ENCODE peak calls at places on chromosomes 12 and 14, in nine cellular contexts. Q, A, S, Y, K, N, T, M and U are unnamed samples.

GRCh38 chr12:12091977-12092663 is 21.4 kb downstream of the BCL2L14 start:
- DNase-seq in Q (peak; percentile 35), A (no peak), S (no peak), Y (no peak), K (peak; percentile 35), N (peak; percentile 29), T (no peak), M (no peak), U (peak; percentile 26)

GRCh38 chr14:69651653-69652052 is 40.3 kb downstream of the SUSD6 start:
- DNase-seq in Q (no peak), A (no peak), S (no peak), Y (no peak), K (no peak), N (no peak), T (no peak), M (no peak), U (no peak)

GRCh38 chr12:23771230-23771949 is 178.1 kb downstream of the SOX5 start:
- DNase-seq in Q (no peak), A (peak; percentile 15), S (no peak), Y (no peak), K (peak; percentile 7), N (no peak), T (peak; percentile 82), M (no peak), U (no peak)

GRCh38 chr12:43444940-43445564 is 107.0 kb downstream of the ADAMTS20 start:
- DNase-seq in Q (peak; percentile 33), A (peak; percentile 19), S (peak; percentile 70), Y (no peak), K (peak; percentile 78), N (peak; percentile 61), T (peak; percentile 21), M (peak; percentile 49), U (peak; percentile 37)

GRCh38 chr12:99249543-99249942 is 398.0 kb upstream of the GARIN6 start:
- DNase-seq in Q (no peak), A (no peak), S (no peak), Y (no peak), K (no peak), N (no peak), T (no peak), M (no peak), U (no peak)

GRCh38 chr12:128797119-128798118 is 26.3 kb downstream of the SLC15A4 start:
- DNase-seq in Q (no peak), A (no peak), S (peak; percentile 40), Y (no peak), K (peak; percentile 86), N (no peak), T (no peak), M (no peak), U (no peak)

GRCh38 chr12:94677778-94678177 is 27.4 kb upstream of the TMCC3 start:
- DNase-seq in Q (no peak), A (peak; percentile 40), S (no peak), Y (no peak), K (no peak), N (no peak), T (no peak), M (no peak), U (no peak)

GRCh38 chr12:13038491-13039161 is 5.6 kb upstream of the FAM234B start:
- DNase-seq in Q (no peak), A (no peak), S (peak; percentile 93), Y (no peak), K (peak; percentile 58), N (no peak), T (no peak), M (no peak), U (no peak)

GRCh38 chr12:33012226-33012625 is 115.6 kb upstream of the PKP2 start:
- DNase-seq in Q (no peak), A (no peak), S (no peak), Y (no peak), K (no peak), N (no peak), T (no peak), M (no peak), U (no peak)

GRCh38 chr12:107448198-107448597 is 237.4 kb upstream of the PWP1 start:
- DNase-seq in Q (peak; percentile 2), A (no peak), S (peak; percentile 34), Y (no peak), K (peak; percentile 16), N (no peak), T (no peak), M (no peak), U (no peak)

GRCh38 chr12:41205070-41205715 is 17.1 kb downstream of the PDZRN4 start:
- DNase-seq in Q (no peak), A (no peak), S (no peak), Y (no peak), K (no peak), N (no peak), T (no peak), M (no peak), U (no peak)

GRCh38 chr14:76056128-76056527 is 70.6 kb downstream of the IFT43 start:
- DNase-seq in Q (peak; percentile 31), A (no peak), S (peak; percentile 21), Y (no peak), K (peak; percentile 11), N (no peak), T (no peak), M (no peak), U (no peak)

GRCh38 chr14:21902561-21903199 is 229.1 kb upstream of the OR4E1 start:
- DNase-seq in Q (no peak), A (no peak), S (peak; percentile 5), Y (no peak), K (no peak), N (no peak), T (peak; percentile 40), M (no peak), U (no peak)

GRCh38 chr12:30953946-30954766 is 27.6 kb downstream of the TSPAN11 start:
- DNase-seq in Q (no peak), A (no peak), S (no peak), Y (no peak), K (no peak), N (no peak), T (peak; percentile 81), M (no peak), U (no peak)

GRCh38 chr12:114409796-114410520 is 4.0 kb upstream of the TBX5 start:
- DNase-seq in Q (no peak), A (no peak), S (peak; percentile 36), Y (no peak), K (peak; percentile 26), N (no peak), T (no peak), M (no peak), U (no peak)

GRCh38 chr14:71776463-71777359 is 155.5 kb upstream of the RGS6 start:
- DNase-seq in Q (no peak), A (no peak), S (no peak), Y (no peak), K (peak; percentile 10), N (no peak), T (no peak), M (no peak), U (no peak)

GRCh38 chr14:95496690-95497241 is 19.7 kb downstream of the SYNE3 start:
- DNase-seq in Q (no peak), A (no peak), S (peak; percentile 77), Y (no peak), K (peak; percentile 80), N (no peak), T (no peak), M (no peak), U (no peak)